ENCODE peak calls at places on chromosomes 2 and 18, in nine cellular contexts. D is fibroblast of lung, L is cardiac muscle cell, R is cardiac fibroblast, X is heart right ventricle, V is sigmoid colon, G is heart left ventricle, T is lung, A is mammary epithelial cell. F is an unnamed sample.

GRCh38 chr2:37671013-37671815 is at the start of gene CDC42EP3:
- DNase-seq in D (peak), L (peak), R (peak), X (peak), V (peak), G (peak), T (peak), A (peak), F (no peak)

GRCh38 chr2:29841386-29842004 is 79.9 kb downstream of the ALK start:
- DNase-seq in D (peak), L (peak), R (peak), X (no peak), V (no peak), G (no peak), T (no peak), A (no peak), F (peak)

GRCh38 chr18:34760444-34760843 is 50.3 kb downstream of the DTNA start:
- DNase-seq in D (no peak), L (no peak), R (no peak), X (peak), V (no peak), G (peak), T (no peak), A (no peak), F (no peak)

GRCh38 chr18:39764848-39765247 is 2190.2 kb upstream of the PIK3C3 start:
- DNase-seq in D (no peak), L (no peak), R (no peak), X (no peak), V (no peak), G (no peak), T (no peak), A (no peak), F (no peak)

GRCh38 chr2:43294973-43295603 is 68.7 kb upstream of the ZFP36L2 start:
- DNase-seq in D (peak), L (no peak), R (no peak), X (no peak), V (no peak), G (no peak), T (no peak), A (no peak), F (no peak)

GRCh38 chr2:75053484-75054112 is 95.2 kb downstream of the POLE4 start:
- DNase-seq in D (no peak), L (peak), R (peak), X (no peak), V (no peak), G (no peak), T (no peak), A (peak), F (no peak)

GRCh38 chr2:160229591-160229990 is 29.5 kb upstream of the ITGB6 start:
- DNase-seq in D (peak), L (no peak), R (peak), X (no peak), V (no peak), G (no peak), T (no peak), A (peak), F (peak)

GRCh38 chr18:40293311-40293710 is 1661.7 kb upstream of the PIK3C3 start:
- DNase-seq in D (no peak), L (peak), R (peak), X (no peak), V (no peak), G (no peak), T (no peak), A (peak), F (no peak)

GRCh38 chr18:68438983-68439382 is 275.9 kb downstream of the TMX3 start:
- DNase-seq in D (peak), L (no peak), R (peak), X (no peak), V (no peak), G (no peak), T (no peak), A (peak), F (peak)

GRCh38 chr18:33231474-33232317 is 208.8 kb downstream of the CCDC178 start:
- DNase-seq in D (peak), L (peak), R (peak), X (peak), V (peak), G (peak), T (peak), A (peak), F (peak)

GRCh38 chr2:144948205-144948855 is 428.4 kb upstream of the ZEB2 start:
- DNase-seq in D (no peak), L (no peak), R (no peak), X (no peak), V (no peak), G (no peak), T (no peak), A (no peak), F (no peak)

GRCh38 chr2:119179951-119180350 is 21.4 kb upstream of the C1QL2 start:
- DNase-seq in D (peak), L (no peak), R (no peak), X (no peak), V (no peak), G (no peak), T (no peak), A (peak), F (no peak)

GRCh38 chr18:27964811-27965210 is 212.1 kb downstream of the CDH2 start:
- DNase-seq in D (peak), L (peak), R (peak), X (no peak), V (no peak), G (no peak), T (no peak), A (peak), F (peak)

GRCh38 chr18:45275367-45276113 is 339.7 kb upstream of the SLC14A2 start:
- DNase-seq in D (peak), L (peak), R (peak), X (no peak), V (no peak), G (no peak), T (no peak), A (peak), F (no peak)

GRCh38 chr18:34048423-34048822 is 176.3 kb downstream of the NOL4 start:
- DNase-seq in D (peak), L (no peak), R (no peak), X (no peak), V (no peak), G (no peak), T (no peak), A (no peak), F (no peak)

GRCh38 chr18:77135339-77136075 is 2.9 kb upstream of the MBP start:
- DNase-seq in D (no peak), L (no peak), R (no peak), X (no peak), V (no peak), G (no peak), T (no peak), A (no peak), F (no peak)

GRCh38 chr2:180722551-180723239 is 257.7 kb upstream of the UBE2E3 start:
- DNase-seq in D (peak), L (no peak), R (peak), X (no peak), V (no peak), G (no peak), T (no peak), A (peak), F (peak)

GRCh38 chr2:10028988-10029874 is 14.1 kb upstream of the KLF11 start:
- DNase-seq in D (no peak), L (peak), R (no peak), X (peak), V (peak), G (peak), T (peak), A (no peak), F (no peak)

GRCh38 chr2:102975996-102976636 is 214.3 kb downstream of the TMEM182 start:
- DNase-seq in D (peak), L (peak), R (no peak), X (no peak), V (no peak), G (peak), T (no peak), A (peak), F (peak)

GRCh38 chr2:132439703-132440398 is 23.2 kb downstream of the GPR39 start:
- DNase-seq in D (peak), L (peak), R (no peak), X (no peak), V (no peak), G (no peak), T (no peak), A (peak), F (peak)

GRCh38 chr18:2572144-2572682 is 856 bp downstream of the NDC80 start:
- DNase-seq in D (no peak), L (no peak), R (no peak), X (no peak), V (no peak), G (no peak), T (no peak), A (no peak), F (no peak)

GRCh38 chr18:26480897-26481795 is 67.2 kb downstream of the KCTD1 start:
- DNase-seq in D (peak), L (no peak), R (peak), X (no peak), V (no peak), G (no peak), T (no peak), A (peak), F (peak)

GRCh38 chr2:195601361-195601760 is 55.7 kb upstream of the SLC39A10 start:
- DNase-seq in D (peak), L (no peak), R (no peak), X (no peak), V (no peak), G (no peak), T (peak), A (no peak), F (peak)

GRCh38 chr2:128413718-128414341 is 95.2 kb upstream of the HS6ST1 start:
- DNase-seq in D (no peak), L (no peak), R (no peak), X (no peak), V (no peak), G (peak), T (peak), A (no peak), F (no peak)

GRCh38 chr2:7242189-7242867 is 325.1 kb downstream of the RNF144A start:
- DNase-seq in D (no peak), L (no peak), R (no peak), X (no peak), V (no peak), G (no peak), T (no peak), A (no peak), F (no peak)

GRCh38 chr2:201890447-201890846 is 84.1 kb downstream of the CDK15 start:
- DNase-seq in D (peak), L (no peak), R (no peak), X (no peak), V (no peak), G (no peak), T (no peak), A (peak), F (no peak)

GRCh38 chr2:233844836-233845235 is 9.5 kb downstream of the HJURP start:
- DNase-seq in D (no peak), L (no peak), R (no peak), X (no peak), V (no peak), G (no peak), T (no peak), A (no peak), F (no peak)

GRCh38 chr2:241773511-241774418 is 2.9 kb upstream of the GAL3ST2 start:
- DNase-seq in D (no peak), L (no peak), R (no peak), X (no peak), V (peak), G (no peak), T (peak), A (no peak), F (no peak)

GRCh38 chr2:135149251-135149650 is 97.2 kb downstream of the RAB3GAP1 start:
- DNase-seq in D (peak), L (no peak), R (peak), X (no peak), V (no peak), G (no peak), T (no peak), A (peak), F (peak)

GRCh38 chr2:159545080-159545479 is 71.3 kb downstream of the BAZ2B start:
- DNase-seq in D (no peak), L (no peak), R (no peak), X (no peak), V (no peak), G (no peak), T (no peak), A (no peak), F (no peak)

GRCh38 chr18:22682720-22683119 is 250.4 kb upstream of the RBBP8 start:
- DNase-seq in D (no peak), L (no peak), R (no peak), X (no peak), V (no peak), G (no peak), T (no peak), A (no peak), F (no peak)

GRCh38 chr2:20561703-20562454 is 89.0 kb downstream of the HS1BP3 start:
- DNase-seq in D (peak), L (no peak), R (peak), X (no peak), V (no peak), G (no peak), T (no peak), A (peak), F (peak)
- H3K4me3 ChIP-seq in D (no peak), L (no peak), R (no peak), X (no peak), V (no peak), G (no peak), T (no peak), A (no peak), F (no peak)

DNA sequence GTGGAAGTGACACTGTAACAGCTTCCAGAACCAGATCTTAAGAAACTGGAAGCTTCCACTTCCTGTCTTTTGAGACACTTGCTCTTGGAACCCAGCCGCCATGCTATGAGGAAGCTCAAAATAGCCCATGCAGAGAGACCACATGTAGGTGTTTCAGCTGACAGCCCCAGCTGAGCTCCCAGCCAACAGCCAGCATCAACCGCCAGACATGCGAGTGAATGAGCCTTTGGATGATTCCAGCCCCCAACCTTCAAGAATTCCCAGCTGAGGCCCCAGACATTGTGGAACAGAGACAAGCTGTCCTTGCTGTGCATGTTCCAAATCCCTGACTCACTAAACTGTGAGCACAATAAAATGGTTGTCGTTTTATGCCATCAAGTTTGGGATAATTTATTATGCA is 27.9 kb downstream of the ACVR1 start:
- DNase-seq in D (no peak), L (no peak), R (no peak), X (no peak), V (no peak), G (no peak), T (no peak), A (no peak), F (no peak)
- H3K4me3 ChIP-seq in D (no peak), L (no peak), R (no peak), X (no peak), V (no peak), G (no peak), T (no peak), A (no peak), F (no peak)

DNA sequence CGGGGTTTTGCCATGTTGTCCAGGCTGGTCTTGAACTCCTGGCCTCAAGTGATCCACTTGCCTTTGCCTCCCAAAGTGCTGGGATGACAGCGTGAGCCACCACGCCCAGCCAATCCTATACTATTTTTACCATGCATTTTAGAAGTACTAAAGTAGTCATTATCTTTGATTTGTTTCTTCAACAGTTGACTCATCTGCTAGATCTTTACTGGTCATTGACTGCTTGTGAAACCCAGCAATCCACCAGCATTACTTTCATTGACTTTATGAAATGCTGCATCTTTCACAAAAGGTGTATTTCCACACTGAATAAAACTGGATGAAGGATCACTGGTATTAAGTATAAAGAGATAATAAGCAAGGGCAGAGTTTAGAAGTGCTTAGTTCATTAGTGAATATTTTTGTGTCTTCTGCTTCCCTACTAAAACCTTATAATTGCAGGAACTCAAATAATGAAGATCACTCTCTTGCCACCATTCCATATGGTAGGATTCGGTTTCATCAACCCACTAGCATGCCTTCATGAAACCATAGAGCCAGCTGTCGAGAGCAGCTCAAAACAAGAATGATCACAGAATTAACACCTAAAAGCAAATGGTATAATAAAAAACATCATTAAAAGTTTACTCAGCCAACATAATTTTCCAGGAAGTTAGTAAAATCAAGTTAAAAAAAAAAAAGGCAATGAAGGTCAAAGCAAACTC is 33.1 kb downstream of the IRS1 start:
- DNase-seq in D (peak), L (no peak), R (no peak), X (no peak), V (no peak), G (no peak), T (no peak), A (peak), F (no peak)
- H3K4me3 ChIP-seq in D (no peak), L (no peak), R (no peak), X (no peak), V (no peak), G (no peak), T (no peak), A (no peak), F (no peak)

DNA sequence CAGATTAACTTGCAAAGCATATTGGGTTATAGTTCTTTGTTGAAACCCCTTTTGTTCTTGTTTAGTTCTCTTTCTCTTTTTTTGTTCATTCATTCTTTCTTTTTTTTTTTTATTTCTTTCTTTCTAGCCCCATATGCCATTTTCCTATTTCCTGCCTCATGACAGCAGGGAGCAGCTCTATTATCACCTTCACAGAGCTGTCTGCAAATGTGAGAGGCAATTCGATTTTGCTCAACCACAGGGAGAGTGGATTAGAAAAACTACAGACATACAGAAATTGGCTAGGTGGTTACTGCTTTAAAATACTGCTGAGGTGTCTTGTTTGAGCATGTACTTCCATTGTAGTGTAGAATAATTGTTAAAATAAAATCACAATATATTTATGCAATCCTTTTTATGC is 44.2 kb upstream of the TBR1 start:
- DNase-seq in D (no peak), L (no peak), R (no peak), X (no peak), V (no peak), G (no peak), T (no peak), A (no peak), F (no peak)
- H3K4me3 ChIP-seq in D (no peak), L (no peak), R (no peak), X (no peak), V (no peak), G (no peak), T (no peak), A (no peak), F (no peak)

GRCh38 chr2:64315561-64315960 is 138.4 kb upstream of the LGALSL start:
- DNase-seq in D (no peak), L (no peak), R (no peak), X (no peak), V (no peak), G (no peak), T (no peak), A (no peak), F (no peak)

GRCh38 chr2:64311948-64312621 is 141.9 kb upstream of the LGALSL start:
- DNase-seq in D (peak), L (peak), R (peak), X (peak), V (peak), G (peak), T (peak), A (peak), F (peak)

GRCh38 chr2:64312622-64312948 is 141.4 kb upstream of the LGALSL start:
- DNase-seq in D (no peak), L (no peak), R (no peak), X (no peak), V (no peak), G (no peak), T (no peak), A (no peak), F (no peak)

GRCh38 chr2:64313311-64313710 is 140.7 kb upstream of the LGALSL start:
- DNase-seq in D (no peak), L (no peak), R (peak), X (no peak), V (no peak), G (no peak), T (no peak), A (no peak), F (no peak)

GRCh38 chr2:64311191-64311910 is 142.6 kb upstream of the LGALSL start:
- DNase-seq in D (no peak), L (no peak), R (no peak), X (no peak), V (no peak), G (no peak), T (no peak), A (peak), F (no peak)
- H3K4me3 ChIP-seq in D (no peak), L (no peak), R (no peak), X (no peak), V (no peak), G (no peak), T (no peak), A (no peak), F (no peak)

GRCh38 chr2:182004945-182005344 is 19.3 kb downstream of the PPP1R1C start:
- DNase-seq in D (no peak), L (no peak), R (no peak), X (no peak), V (no peak), G (no peak), T (no peak), A (no peak), F (no peak)
- H3K4me3 ChIP-seq in D (no peak), L (no peak), R (no peak), X (no peak), V (no peak), G (no peak), T (no peak), A (no peak), F (no peak)

DNA sequence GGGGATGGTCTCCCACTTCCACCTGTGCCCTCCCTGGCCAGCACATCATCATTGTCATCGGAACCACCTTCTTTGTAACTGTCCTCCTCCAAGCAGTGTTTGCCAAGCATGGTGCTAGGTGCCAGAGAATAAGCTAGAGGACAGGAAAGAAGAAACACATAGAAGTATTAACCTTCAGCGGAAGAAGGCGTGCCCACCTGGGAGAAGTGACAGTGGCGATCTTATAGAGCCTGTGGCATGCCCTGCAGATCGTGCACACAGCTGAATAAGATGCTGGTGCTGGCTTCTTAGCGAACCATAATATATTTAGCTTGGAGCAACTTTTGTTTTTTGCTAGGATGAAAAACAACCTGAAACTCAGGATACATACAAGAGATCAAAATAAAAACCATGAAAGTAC is 148.0 kb downstream of the FAM210A start:
- DNase-seq in D (no peak), L (no peak), R (no peak), X (no peak), V (no peak), G (no peak), T (no peak), A (no peak), F (no peak)
- H3K4me3 ChIP-seq in D (no peak), L (no peak), R (no peak), X (no peak), V (no peak), G (no peak), T (no peak), A (no peak), F (no peak)